ENCODE peak calls at places on chromosomes 13 and 19, in eight cellular contexts. U is mucosa of descending colon, Q is omental fat pad, Y is heart right ventricle, H is fibroblast of lung, X is endothelial cell, Z is thyroid gland, F is right lobe of liver. C is an unnamed sample.

GRCh38 chr13:113935081-113935511 is 38.8 kb downstream of the C13orf46 start:
- DNase-seq in F (peak; percentile 45), X (no peak), Q (no peak), Z (no peak), Y (no peak), U (peak; percentile 17), H (no peak), C (no peak)

GRCh38 chr13:113162783-113163685 is 4.6 kb downstream of the PROZ start:
- DNase-seq in Y (no peak), Q (no peak), X (no peak), Z (no peak), F (no peak), H (no peak), U (no peak), C (peak; percentile 35)

GRCh38 chr19:2887391-2887914 is 13.3 kb upstream of the ZNF57 start:
- DNase-seq in X (peak; percentile 7), H (peak; percentile 47), Z (no peak), Q (no peak), Y (no peak), U (no peak), F (no peak), C (no peak)

GRCh38 chr13:23986619-23987018 is 89.3 kb upstream of the C1QTNF9B start:
- DNase-seq in Q (no peak), U (no peak), H (peak; percentile 99), X (no peak), F (no peak), Y (no peak), Z (no peak), C (no peak)

GRCh38 chr13:33326246-33326645 is 40.7 kb upstream of the STARD13 start:
- DNase-seq in F (no peak), U (no peak), X (no peak), Z (no peak), Y (no peak), Q (no peak), H (no peak), C (no peak)

GRCh38 chr13:21069561-21070004 is 8.2 kb upstream of the LATS2 start:
- DNase-seq in U (no peak), Y (no peak), F (no peak), Z (no peak), X (no peak), Q (no peak), H (peak; percentile 97), C (no peak)

GRCh38 chr19:38543286-38543806 is 74.4 kb downstream of the MAP4K1 start:
- DNase-seq in Y (no peak), X (no peak), Z (no peak), F (no peak), H (no peak), Q (no peak), U (no peak), C (no peak)

GRCh38 chr13:112213467-112214245 is 146.7 kb downstream of the SOX1 start:
- DNase-seq in X (no peak), Z (no peak), F (peak; percentile 94), H (no peak), Q (no peak), U (peak; percentile 89), Y (no peak), C (no peak)

GRCh38 chr13:21668665-21669599 is 1.9 kb upstream of the FGF9 start:
- DNase-seq in Y (no peak), X (peak; percentile 23), U (peak; percentile 55), Z (peak; percentile 9), H (peak; percentile 47), Q (no peak), F (no peak), C (peak; percentile 77)

GRCh38 chr13:96792188-96792587 is 202.1 kb downstream of the OXGR1 start:
- DNase-seq in H (no peak), X (no peak), U (no peak), Q (no peak), F (no peak), Z (no peak), Y (no peak), C (no peak)

GRCh38 chr13:96792736-96793444 is 201.4 kb downstream of the OXGR1 start:
- DNase-seq in Z (no peak), F (no peak), H (no peak), X (no peak), U (no peak), Y (no peak), Q (no peak), C (no peak)

DNA sequence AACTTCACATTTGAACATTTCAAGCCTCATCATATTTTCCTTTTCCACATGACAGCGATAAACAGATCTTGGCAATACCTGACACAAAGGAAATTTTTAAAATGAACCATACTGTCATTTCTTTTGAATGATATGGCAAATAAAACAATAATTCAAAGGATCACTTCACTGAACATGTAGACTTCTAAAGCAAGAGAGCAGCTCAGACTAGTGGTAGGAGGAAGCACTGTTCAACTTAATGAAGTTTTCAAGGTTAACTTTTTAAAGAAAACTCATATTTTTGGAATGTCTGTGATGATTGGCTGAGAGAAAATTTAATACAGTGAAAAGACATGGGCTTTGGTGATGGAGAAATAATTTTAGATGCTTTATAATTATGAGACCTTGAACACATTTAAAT is 198.0 kb downstream of the OXGR1 start:
- DNase-seq in Q (no peak), Y (no peak), U (no peak), H (no peak), F (no peak), X (no peak), Z (no peak), C (no peak)
- TF ChIP-seq CTCF in Q (no peak), Y (peak; percentile 16), U (no peak), H (peak; percentile 22), F (no peak), X (no peak), Z (no peak), C (no peak)

GRCh38 chr19:39592381-39592780 is 9.9 kb upstream of the LGALS13 start:
- DNase-seq in Z (no peak), F (no peak), Q (no peak), Y (no peak), X (no peak), H (no peak), U (no peak), C (no peak)

GRCh38 chr19:39590265-39590664 is 12.1 kb upstream of the LGALS13 start:
- DNase-seq in Y (no peak), H (peak; percentile 2), U (no peak), Q (no peak), X (peak; percentile 41), Z (no peak), F (no peak), C (peak; percentile 33)

GRCh38 chr19:39587496-39587895 is 14.8 kb upstream of the LGALS13 start:
- DNase-seq in Y (no peak), Q (no peak), U (no peak), Z (no peak), H (no peak), X (no peak), F (no peak), C (no peak)

GRCh38 chr19:39582891-39583625 is 19.3 kb upstream of the LGALS13 start:
- DNase-seq in U (no peak), F (no peak), Y (no peak), Q (no peak), H (no peak), X (no peak), Z (no peak), C (no peak)

DNA sequence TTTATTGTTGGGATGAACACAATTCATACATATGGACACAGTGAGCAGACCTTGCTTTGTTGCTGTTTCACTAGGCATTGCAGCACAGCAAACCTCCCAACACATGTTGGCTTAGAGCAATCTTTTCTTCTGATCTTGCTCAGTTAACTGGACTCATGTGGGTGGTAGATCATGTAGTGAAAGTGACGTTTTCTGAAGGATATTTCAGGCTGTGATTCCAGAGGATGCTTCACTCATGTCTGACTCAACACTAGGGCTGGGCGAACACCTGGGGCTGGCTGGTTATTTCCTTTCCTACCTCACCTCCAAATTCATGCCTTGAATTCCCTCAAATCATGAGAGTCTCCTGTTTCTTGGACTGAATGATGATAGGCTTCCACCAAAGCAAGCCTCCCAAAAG is 14.3 kb upstream of the LGALS13 start:
- DNase-seq in Z (no peak), H (no peak), Y (no peak), X (no peak), U (no peak), Q (no peak), F (no peak), C (no peak)
- TF ChIP-seq CTCF in Z (no peak), H (no peak), Y (no peak), X (no peak), U (no peak), Q (no peak), F (no peak), C (no peak)

GRCh38 chr13:29924482-29924884 is 74.1 kb upstream of the UBL3 start:
- DNase-seq in H (peak; percentile 89), X (no peak), Q (no peak), Y (no peak), Z (peak; percentile 85), U (peak; percentile 43), F (no peak), C (no peak)
- TF ChIP-seq CTCF in H (no peak), X (peak; percentile 47), Q (no peak), Y (no peak), Z (no peak), U (no peak), F (no peak), C (peak; percentile 44)

DNA sequence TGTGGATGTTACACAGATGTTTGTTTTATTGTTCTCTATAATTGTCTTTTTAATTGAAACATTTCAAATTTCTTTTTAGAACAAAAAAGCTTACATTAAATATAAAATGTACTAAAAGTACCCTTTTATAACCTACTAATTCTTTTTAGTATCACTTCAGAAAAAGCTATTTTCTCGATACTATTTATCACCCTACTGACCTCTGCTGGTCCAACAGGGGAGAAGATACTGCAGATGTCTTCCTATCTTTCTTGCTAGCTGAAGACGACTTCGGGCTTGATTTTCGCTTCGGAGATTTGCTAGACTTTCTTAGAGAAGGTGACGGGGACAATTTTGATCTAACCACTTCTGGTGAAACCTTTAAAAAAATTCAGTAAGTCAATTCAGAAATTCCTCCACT is 42.4 kb downstream of the ZC3H13 start:
- DNase-seq in Y (no peak), H (no peak), Z (no peak), F (no peak), Q (no peak), U (no peak), X (peak; percentile 11), C (no peak)
- TF ChIP-seq CTCF in Y (peak; percentile 13), H (peak; percentile 35), Z (peak; percentile 10), F (no peak), Q (no peak), U (no peak), X (peak; percentile 35), C (no peak)

DNA sequence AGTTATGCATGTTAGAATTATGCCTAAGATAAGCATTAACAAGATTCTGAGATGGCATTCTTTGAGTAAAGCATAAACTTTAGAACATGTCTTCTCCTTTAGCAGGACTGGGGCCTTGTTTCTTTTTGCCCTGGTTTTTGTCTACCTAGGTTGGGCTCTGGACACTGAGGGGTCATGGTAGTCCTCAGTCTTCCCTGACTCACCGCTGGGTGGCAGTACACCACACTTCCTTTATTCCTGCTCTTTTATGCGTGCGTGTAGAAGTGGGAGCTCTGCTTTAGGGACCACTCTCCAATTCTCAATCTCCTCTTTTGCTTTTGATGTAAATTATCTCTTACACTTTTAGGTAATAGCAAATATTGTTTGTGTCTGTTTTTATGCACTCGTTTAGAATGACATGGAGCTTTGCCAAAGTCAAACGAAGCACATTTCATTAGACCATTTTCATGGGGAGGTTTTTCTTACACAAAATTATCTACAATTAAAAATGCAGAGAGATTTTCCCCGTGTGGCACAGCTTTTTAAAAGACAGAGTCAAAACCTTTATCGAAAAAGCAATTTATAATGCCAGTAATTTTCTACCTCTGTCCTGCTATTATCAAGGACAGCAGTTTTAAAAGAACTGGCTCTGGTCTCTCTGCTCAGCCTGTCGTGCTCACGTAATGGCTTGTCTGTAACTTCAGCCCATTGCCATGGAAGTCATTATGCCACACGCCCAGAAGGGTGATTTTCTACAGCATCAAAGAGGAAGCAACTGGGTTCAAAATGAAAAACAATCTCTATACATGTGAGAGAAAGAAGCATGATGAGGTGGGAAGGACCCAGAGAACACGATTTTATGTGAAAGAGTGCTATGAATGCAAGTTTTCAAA is 413.9 kb downstream of the COG6 start:
- DNase-seq in Q (peak; percentile 49), Z (peak; percentile 83), U (peak; percentile 79), F (peak; percentile 67), H (peak; percentile 46), X (peak; percentile 77), Y (peak; percentile 83), C (peak; percentile 81)
- TF ChIP-seq CTCF in Q (no peak), Z (peak; percentile 85), U (peak; percentile 60), F (peak; percentile 86), H (peak; percentile 93), X (peak; percentile 70), Y (peak; percentile 87), C (peak; percentile 78)

C was measured in activated CD8-positive, alpha-beta T cell treated with anti-CD3 and anti-CD28 coated beads for 36 hours.